ENCODE peak calls at places on chromosomes 11 and 22, in nine cellular contexts. U is CD4-positive, alpha-beta T cell; J is right cardiac atrium; F is left lung; G is mucosa of descending colon; Z is HCT116; I is aorta; O is stimulated activated naive CD8-positive, alpha-beta T cell treated with anti-CD3 and anti-CD28 coated beads, Interleukin-15, amount 100 ng/mL, for 72 hours; R is effector memory CD8-positive, alpha-beta T cell. D is an unnamed sample.

GRCh38 chr22:20186871-20187546 is 36.2 kb upstream of the CCDC188 start:
- ATAC-seq in O (no peak), F (no peak), Z (no peak), J (no peak), G (no peak), R (no peak), U (no peak), I (no peak), D (no peak)

GRCh38 chr11:66037327-66037726 is 11.0 kb upstream of the CATSPER1 start:
- ATAC-seq in O (no peak), Z (no peak), J (no peak), G (no peak), I (no peak), R (no peak), U (no peak), F (no peak), D (no peak)

GRCh38 chr11:9263840-9264380 is 1.2 kb downstream of the DENND5A start:
- ATAC-seq in R (peak), I (peak), O (peak), J (peak), U (peak), F (peak), Z (no peak), G (peak), D (no peak)

GRCh38 chr11:76150141-76150540 is 56.2 kb downstream of the WNT11 start:
- ATAC-seq in G (no peak), F (no peak), Z (no peak), R (no peak), U (no peak), I (no peak), O (no peak), J (no peak), D (no peak)

GRCh38 chr11:123020968-123021367 is 39.3 kb upstream of the BSX start:
- ATAC-seq in R (peak), Z (peak), I (no peak), J (no peak), F (peak), U (peak), O (peak), G (peak), D (no peak)

GRCh38 chr11:7612661-7613393 is 60.5 kb downstream of the CYB5R2 start:
- ATAC-seq in I (no peak), J (no peak), R (no peak), U (no peak), G (peak), Z (no peak), O (no peak), F (peak), D (no peak)

GRCh38 chr11:6156628-6157367 is 13.3 kb downstream of the OR52B2 start:
- ATAC-seq in I (no peak), U (no peak), Z (no peak), J (no peak), O (no peak), F (no peak), R (no peak), G (no peak), D (no peak)

GRCh38 chr22:40044870-40045834 is 50.4 kb downstream of the FAM83F start:
- ATAC-seq in G (peak), R (peak), Z (peak), U (peak), J (peak), I (peak), O (peak), F (peak), D (peak)

GRCh38 chr22:39300198-39300830 is 19.1 kb downstream of the RPL3 start:
- ATAC-seq in Z (peak), J (peak), U (no peak), O (no peak), F (peak), G (peak), R (no peak), I (peak), D (peak)

GRCh38 chr11:76782526-76783293 is 446 bp upstream of the TSKU start:
- ATAC-seq in G (peak), Z (peak), J (peak), U (peak), R (peak), O (peak), F (peak), I (peak), D (peak)

GRCh38 chr11:61007971-61008896 is 36.8 kb downstream of the CD6 start:
- ATAC-seq in I (peak), O (no peak), J (peak), Z (peak), F (peak), R (no peak), G (peak), U (no peak), D (peak)

GRCh38 chr11:13348305-13348704 is 70.7 kb downstream of the BMAL1 start:
- ATAC-seq in G (no peak), I (no peak), Z (no peak), F (peak), O (peak), J (no peak), U (no peak), R (peak), D (no peak)

GRCh38 chr22:47919893-47920292 is 1157.4 kb downstream of the TBC1D22A start:
- ATAC-seq in G (no peak), F (no peak), J (no peak), O (no peak), U (no peak), I (no peak), R (no peak), Z (no peak), D (no peak)

GRCh38 chr11:32594272-32594671 is 10.6 kb downstream of the EIF3M start:
- ATAC-seq in F (no peak), R (no peak), O (no peak), G (no peak), U (no peak), Z (no peak), J (no peak), I (no peak), D (no peak)

GRCh38 chr11:123235117-123235686 is 40.2 kb upstream of the CLMP start:
- ATAC-seq in F (no peak), G (peak), U (peak), J (peak), O (peak), I (no peak), Z (peak), R (peak), D (no peak)

GRCh38 chr11:122101625-122102291 is 14.3 kb downstream of the BLID start:
- ATAC-seq in G (peak), Z (no peak), F (peak), R (no peak), I (peak), U (no peak), O (no peak), J (peak), D (peak)

GRCh38 chr11:75312346-75312745 is 39.1 kb downstream of the ARRB1 start:
- ATAC-seq in F (no peak), O (no peak), Z (no peak), U (no peak), J (no peak), G (no peak), R (no peak), I (no peak), D (no peak)

GRCh38 chr11:101721270-101721669 is 137.5 kb upstream of the TRPC6 start:
- ATAC-seq in Z (no peak), I (no peak), G (no peak), O (no peak), U (no peak), J (no peak), F (peak), R (no peak), D (no peak)

D was measured in gastroesophageal sphincter.